ENCODE peak calls at places on chromosome 14, in six cellular contexts. D, E, Z, U, Y and G are unnamed samples. For H3K4me1, the result is how much of the 10 kb centered on the place peaks cover.

GRCh38 chr14:28754209-28754985 is 12.2 kb upstream of the FOXG1 start:
- DNase-seq in D (peak), Z (peak), Y (peak), U (peak), E (peak), G (no peak)

GRCh38 chr14:67665886-67666285 is 8.5 kb downstream of the VTI1B start:
- DNase-seq in D (peak), Y (peak), E (no peak), Z (no peak), U (no peak), G (no peak)

GRCh38 chr14:91947196-91948184 is at the start of gene FBLN5:
- DNase-seq in D (peak), U (peak), E (peak), Y (peak), Z (peak), G (peak)

GRCh38 chr14:104363891-104364760 is 215.4 kb upstream of the C14orf180 start:
- DNase-seq in E (no peak), U (no peak), Y (no peak), D (no peak), Z (no peak), G (no peak)

GRCh38 chr14:52844262-52845060 is 53.1 kb upstream of the GNPNAT1 start:
- DNase-seq in Y (no peak), E (peak), U (peak), D (no peak), Z (peak), G (no peak)

GRCh38 chr14:31966896-31967668 is 110.0 kb upstream of the ARHGAP5 start:
- DNase-seq in Z (no peak), D (no peak), E (no peak), U (peak), Y (peak), G (no peak)

GRCh38 chr14:36477266-36477665 is 42.8 kb downstream of the NKX2-1 start:
- DNase-seq in E (peak), Y (no peak), D (no peak), U (no peak), Z (no peak), G (no peak)

GRCh38 chr14:81301371-81301770 is 80.6 kb upstream of the GTF2A1 start:
- DNase-seq in Y (no peak), D (no peak), E (no peak), Z (no peak), U (no peak), G (no peak)

GRCh38 chr14:58772814-58773620 is 135.3 kb downstream of the DACT1 start:
- DNase-seq in U (no peak), E (peak), Z (peak), D (peak), Y (peak), G (no peak)

GRCh38 chr14:74647834-74648361 is 35.9 kb upstream of the LTBP2 start:
- DNase-seq in E (no peak), D (no peak), Z (no peak), U (no peak), Y (no peak), G (no peak)

GRCh38 chr14:68957688-68958248 is 21.3 kb downstream of the ACTN1 start:
- DNase-seq in D (no peak), U (no peak), E (no peak), Y (no peak), Z (no peak), G (no peak)

GRCh38 chr14:68956728-68957127 is 22.4 kb downstream of the ACTN1 start:
- DNase-seq in E (no peak), Y (peak), U (no peak), D (no peak), Z (no peak), G (no peak)

GRCh38 chr14:68960123-68960522 is 19.0 kb downstream of the ACTN1 start:
- DNase-seq in U (no peak), D (no peak), Z (no peak), Y (no peak), E (no peak), G (no peak)

GRCh38 chr14:68958553-68958952 is 20.5 kb downstream of the ACTN1 start:
- DNase-seq in D (peak), Z (no peak), E (no peak), U (no peak), Y (peak), G (no peak)

GRCh38 chr14:68959035-68959434 is 20.1 kb downstream of the ACTN1 start:
- DNase-seq in D (no peak), Y (peak), Z (no peak), U (no peak), E (no peak), G (no peak)
- H3K4me1 ChIP-seq in D (half or more), Y (half or more), Z (under half), U (under half), E (under half), G (under half)

GRCh38 chr14:93858896-93859295 is 68.2 kb upstream of the FAM181A start:
- DNase-seq in U (no peak), D (no peak), Z (no peak), E (no peak), Y (no peak), G (no peak)
- H4K8ac ChIP-seq in U (no peak), D (no peak), Z (no peak), E (no peak), Y (no peak), G (no peak)

GRCh38 chr14:89442280-89442679 is 25.2 kb upstream of the FOXN3 start:
- DNase-seq in Z (no peak), E (no peak), U (no peak), Y (no peak), D (no peak), G (no peak)
- H3K23ac ChIP-seq in Z (no peak), E (no peak), U (no peak), Y (no peak), D (peak), G (no peak)

DNA sequence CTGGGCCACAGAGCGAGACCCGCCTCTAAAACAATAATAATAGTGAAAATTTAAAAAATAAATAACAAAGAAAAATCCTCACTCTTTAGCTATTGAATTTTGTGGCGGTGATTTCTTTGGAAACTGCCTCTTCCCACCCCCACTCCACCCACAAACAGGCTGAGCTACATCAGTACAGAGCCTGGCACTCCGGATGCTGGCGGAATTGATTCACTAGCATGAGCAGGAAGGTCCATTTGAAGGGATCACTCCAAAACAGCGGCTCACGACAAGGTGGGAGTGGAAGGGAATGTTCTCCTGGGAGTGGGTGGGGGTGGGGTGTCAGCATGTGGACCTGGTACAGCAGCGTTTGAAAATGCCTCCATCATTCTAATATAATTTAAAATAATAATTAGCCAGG is 26.1 kb downstream of the CCDC177 start:
- DNase-seq in Z (no peak), Y (no peak), E (no peak), D (no peak), U (no peak), G (no peak)
- H3K4me1 ChIP-seq in Z (under half), Y (under half), E (under half), D (under half), U (under half), G (under half)